ENCODE peak calls at places on chromosomes 13 and 19, in five cellular contexts. One of them, this sample, is unnamed.

GRCh38 chr19:12939292-12939606 is 840 bp downstream of the CALR start:
- DNase-seq in cardiac fibroblast: peak
- DNase-seq in psoas muscle: peak
- DNase-seq in SK-N-SH: no peak
- DNase-seq in fibroblast of mammary gland: peak
- DNase-seq in this sample: peak

GRCh38 chr13:94646904-94647303 is 45.2 kb downstream of the GPR180 start:
- DNase-seq in SK-N-SH: no peak
- DNase-seq in cardiac fibroblast: no peak
- DNase-seq in psoas muscle: no peak
- DNase-seq in fibroblast of mammary gland: no peak
- DNase-seq in this sample: no peak

GRCh38 chr19:21474671-21475181 is 30.7 kb upstream of the ZNF429 start:
- DNase-seq in fibroblast of mammary gland: peak
- DNase-seq in SK-N-SH: peak
- DNase-seq in cardiac fibroblast: peak
- DNase-seq in psoas muscle: peak
- DNase-seq in this sample: peak

GRCh38 chr13:51733656-51734334 is 70.2 kb downstream of the DHRS12 start:
- DNase-seq in SK-N-SH: no peak
- DNase-seq in cardiac fibroblast: peak
- DNase-seq in fibroblast of mammary gland: no peak
- DNase-seq in psoas muscle: no peak
- DNase-seq in this sample: no peak

GRCh38 chr19:51737924-51738323 is 13.8 kb downstream of the FPR1 start:
- DNase-seq in SK-N-SH: no peak
- DNase-seq in psoas muscle: no peak
- DNase-seq in fibroblast of mammary gland: no peak
- DNase-seq in cardiac fibroblast: peak
- DNase-seq in this sample: no peak

GRCh38 chr19:49056101-49056901 is 1.2 kb downstream of the CGB7 start:
- DNase-seq in SK-N-SH: peak
- DNase-seq in psoas muscle: peak
- DNase-seq in cardiac fibroblast: peak
- DNase-seq in fibroblast of mammary gland: peak
- DNase-seq in this sample: peak

GRCh38 chr13:26601669-26602068 is 44.2 kb downstream of the WASF3 start:
- DNase-seq in psoas muscle: no peak
- DNase-seq in fibroblast of mammary gland: peak
- DNase-seq in SK-N-SH: peak
- DNase-seq in cardiac fibroblast: peak
- DNase-seq in this sample: peak

GRCh38 chr13:43411741-43412140 is 375.0 kb downstream of the ENOX1 start:
- DNase-seq in SK-N-SH: no peak
- DNase-seq in fibroblast of mammary gland: no peak
- DNase-seq in psoas muscle: peak
- DNase-seq in cardiac fibroblast: no peak
- DNase-seq in this sample: no peak

GRCh38 chr19:34555447-34555846 is 73.9 kb downstream of the WTIP start:
- DNase-seq in fibroblast of mammary gland: peak
- DNase-seq in SK-N-SH: no peak
- DNase-seq in psoas muscle: no peak
- DNase-seq in cardiac fibroblast: peak
- DNase-seq in this sample: peak
- TF ChIP-seq CTCF in fibroblast of mammary gland: no peak
- TF ChIP-seq CTCF in SK-N-SH: peak
- TF ChIP-seq CTCF in psoas muscle: peak
- TF ChIP-seq CTCF in cardiac fibroblast: peak
- TF ChIP-seq CTCF in this sample: no peak

DNA sequence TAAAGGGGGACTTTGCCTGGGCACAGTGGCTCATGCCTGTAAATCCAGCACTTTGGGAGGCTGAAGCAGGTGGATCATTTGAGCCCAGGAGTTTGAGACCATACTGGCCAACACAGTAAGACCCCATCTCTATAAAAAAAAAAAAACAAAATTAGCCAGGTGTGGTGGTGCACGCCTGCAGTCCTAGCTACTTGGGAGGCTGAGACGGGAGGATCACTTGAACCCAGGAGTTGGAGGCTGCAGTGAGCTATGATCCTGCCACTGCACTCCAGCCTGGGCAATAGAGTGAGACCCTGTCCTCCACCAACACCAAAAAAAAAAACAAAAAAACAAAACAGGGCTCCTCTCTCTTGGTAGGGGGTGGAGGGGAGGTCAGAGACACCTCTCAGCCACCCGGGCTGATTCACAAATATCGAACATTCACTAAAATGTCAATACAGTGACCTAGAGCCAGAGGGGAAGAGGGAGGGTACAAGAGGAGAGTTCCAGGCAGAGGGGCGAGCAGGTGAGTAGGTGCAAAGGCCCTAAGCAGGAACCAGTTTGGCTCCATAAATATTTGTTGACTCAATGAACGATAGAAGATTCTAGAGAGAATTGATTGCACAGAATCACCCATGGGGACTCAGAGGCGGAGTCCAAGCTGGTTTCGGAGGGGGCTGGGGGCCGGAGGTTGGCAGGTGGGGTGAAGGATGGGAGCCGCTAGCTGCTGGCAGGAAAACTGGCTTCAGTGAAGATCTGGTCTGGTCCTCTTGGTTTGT is 1.0 kb upstream of the CREB3L3 start:
- DNase-seq in fibroblast of mammary gland: no peak
- DNase-seq in SK-N-SH: peak
- DNase-seq in cardiac fibroblast: no peak
- DNase-seq in psoas muscle: no peak
- DNase-seq in this sample: no peak
- H3K4me3 ChIP-seq in fibroblast of mammary gland: no peak
- H3K4me3 ChIP-seq in SK-N-SH: no peak
- H3K4me3 ChIP-seq in cardiac fibroblast: no peak
- H3K4me3 ChIP-seq in psoas muscle: no peak
- H3K4me3 ChIP-seq in this sample: no peak

DNA sequence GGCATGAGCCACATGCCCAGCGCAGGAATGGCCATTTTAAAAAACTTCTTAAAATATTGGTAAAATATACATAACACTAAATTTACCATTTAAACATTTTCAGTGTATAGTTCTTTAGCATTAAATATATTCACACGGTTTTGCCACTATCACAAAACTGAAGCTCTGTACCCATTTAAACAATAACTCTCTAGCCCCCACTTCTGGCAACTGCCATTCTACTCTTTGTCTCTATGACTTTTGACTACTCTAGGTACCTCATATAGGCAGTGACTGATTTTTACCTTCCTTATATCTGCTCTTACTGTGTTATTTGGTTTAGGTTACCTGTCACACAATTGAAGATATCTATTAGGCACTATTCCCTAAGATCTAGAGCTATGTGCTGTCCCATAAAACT is 2.3 kb upstream of the KBTBD7 start:
- DNase-seq in SK-N-SH: no peak
- DNase-seq in psoas muscle: no peak
- DNase-seq in fibroblast of mammary gland: peak
- DNase-seq in cardiac fibroblast: peak
- DNase-seq in this sample: no peak
- TF ChIP-seq CTCF in SK-N-SH: peak
- TF ChIP-seq CTCF in psoas muscle: no peak
- TF ChIP-seq CTCF in fibroblast of mammary gland: peak
- TF ChIP-seq CTCF in cardiac fibroblast: peak
- TF ChIP-seq CTCF in this sample: peak

GRCh38 chr19:40908981-40909380 is 26.9 kb upstream of the CYP2A7 start:
- DNase-seq in psoas muscle: no peak
- DNase-seq in fibroblast of mammary gland: no peak
- DNase-seq in SK-N-SH: no peak
- DNase-seq in cardiac fibroblast: peak
- DNase-seq in this sample: no peak
- H3K4me3 ChIP-seq in psoas muscle: no peak
- H3K4me3 ChIP-seq in fibroblast of mammary gland: no peak
- H3K4me3 ChIP-seq in SK-N-SH: no peak
- H3K4me3 ChIP-seq in cardiac fibroblast: no peak
- H3K4me3 ChIP-seq in this sample: no peak

GRCh38 chr13:46751811-46752635 is 44.9 kb downstream of the ESD start:
- DNase-seq in fibroblast of mammary gland: peak
- DNase-seq in cardiac fibroblast: peak
- DNase-seq in SK-N-SH: no peak
- DNase-seq in psoas muscle: no peak
- DNase-seq in this sample: peak
- TF ChIP-seq CTCF in fibroblast of mammary gland: no peak
- TF ChIP-seq CTCF in cardiac fibroblast: no peak
- TF ChIP-seq CTCF in SK-N-SH: no peak
- TF ChIP-seq CTCF in psoas muscle: no peak
- TF ChIP-seq CTCF in this sample: peak

DNA sequence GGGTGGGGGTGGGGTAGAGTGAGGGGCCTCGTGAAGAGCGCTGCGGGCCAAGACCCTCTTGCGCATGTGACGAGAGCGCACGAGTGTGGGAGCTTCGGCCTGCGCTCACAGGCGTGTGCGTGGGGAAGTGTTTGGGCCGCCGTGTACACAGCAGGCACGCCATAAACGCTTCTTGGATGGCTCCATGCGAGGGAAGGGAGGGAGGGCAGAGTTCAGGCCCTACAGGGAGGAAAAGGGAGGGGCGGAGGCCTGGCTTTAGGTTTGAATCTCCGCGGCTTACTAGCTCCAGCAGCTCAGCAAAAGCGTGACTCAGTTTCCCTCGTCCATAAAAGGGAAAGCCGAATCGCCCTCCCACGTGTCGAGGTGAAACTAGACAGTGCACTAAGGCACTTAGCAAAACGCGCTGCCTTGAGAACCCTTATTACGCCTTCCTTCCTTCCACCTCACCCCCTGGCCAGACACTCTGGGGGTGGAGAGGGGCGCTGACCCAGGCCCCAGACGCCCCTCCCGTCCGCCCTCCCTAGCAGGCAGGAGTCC is 12.5 kb downstream of the GADD45B start:
- DNase-seq in SK-N-SH: no peak
- DNase-seq in fibroblast of mammary gland: no peak
- DNase-seq in cardiac fibroblast: peak
- DNase-seq in psoas muscle: no peak
- DNase-seq in this sample: no peak
- H3K4me3 ChIP-seq in SK-N-SH: peak
- H3K4me3 ChIP-seq in fibroblast of mammary gland: peak
- H3K4me3 ChIP-seq in cardiac fibroblast: peak
- H3K4me3 ChIP-seq in psoas muscle: peak
- H3K4me3 ChIP-seq in this sample: peak

GRCh38 chr19:6427131-6427530 is 2.5 kb upstream of the KHSRP start:
- DNase-seq in SK-N-SH: no peak
- DNase-seq in fibroblast of mammary gland: no peak
- DNase-seq in cardiac fibroblast: no peak
- DNase-seq in psoas muscle: no peak
- DNase-seq in this sample: no peak

GRCh38 chr19:6424939-6425731 is 524 bp upstream of the KHSRP start:
- DNase-seq in psoas muscle: peak
- DNase-seq in cardiac fibroblast: peak
- DNase-seq in SK-N-SH: peak
- DNase-seq in fibroblast of mammary gland: peak
- DNase-seq in this sample: peak

GRCh38 chr19:6424190-6424938 is at the start of gene KHSRP:
- DNase-seq in psoas muscle: peak
- DNase-seq in SK-N-SH: peak
- DNase-seq in fibroblast of mammary gland: no peak
- DNase-seq in cardiac fibroblast: no peak
- DNase-seq in this sample: no peak

GRCh38 chr19:6423499-6424189 is 967 bp downstream of the KHSRP start:
- DNase-seq in fibroblast of mammary gland: peak
- DNase-seq in psoas muscle: no peak
- DNase-seq in cardiac fibroblast: peak
- DNase-seq in SK-N-SH: peak
- DNase-seq in this sample: peak

GRCh38 chr19:6425732-6426686 is 1.4 kb upstream of the KHSRP start:
- DNase-seq in cardiac fibroblast: no peak
- DNase-seq in psoas muscle: no peak
- DNase-seq in fibroblast of mammary gland: no peak
- DNase-seq in SK-N-SH: peak
- DNase-seq in this sample: no peak
- TF ChIP-seq CTCF in cardiac fibroblast: no peak
- TF ChIP-seq CTCF in psoas muscle: no peak
- TF ChIP-seq CTCF in fibroblast of mammary gland: no peak
- TF ChIP-seq CTCF in SK-N-SH: peak
- TF ChIP-seq CTCF in this sample: no peak

This sample was measured in foreskin fibroblast.